ENCODE peak calls at places on chromosomes 1 and 21, in five cellular contexts. V is ovary, E is GM12892, Q is body of pancreas, O is tibial nerve. I is an unnamed sample.

GRCh38 chr1:100358210-100358609 is 5.9 kb downstream of the CDC14A start:
- DNase-seq in E (no peak), V (no peak), O (no peak), Q (no peak), I (no peak)

GRCh38 chr1:5876251-5876650 is 116.0 kb downstream of the NPHP4 start:
- DNase-seq in V (no peak), E (no peak), Q (no peak), O (no peak), I (no peak)

GRCh38 chr1:15328785-15329480 is 80.8 kb upstream of the EFHD2 start:
- DNase-seq in E (no peak), Q (peak; percentile 78), O (peak; percentile 48), V (peak; percentile 71), I (peak; percentile 83)

GRCh38 chr1:57512386-57512785 is 88.5 kb upstream of the DAB1 start:
- DNase-seq in E (no peak), Q (no peak), O (no peak), V (no peak), I (no peak)

GRCh38 chr1:143699731-143700130 is 272.1 kb downstream of the FAM72C start:
- DNase-seq in V (no peak), E (no peak), O (no peak), Q (no peak), I (no peak)

GRCh38 chr1:242427519-242427918 is 97.0 kb downstream of the PLD5 start:
- DNase-seq in Q (no peak), O (no peak), V (no peak), E (no peak), I (no peak)

GRCh38 chr1:7384121-7384520 is 387.0 kb upstream of the VAMP3 start:
- DNase-seq in O (no peak), V (no peak), Q (no peak), E (no peak), I (no peak)

GRCh38 chr1:200258447-200259375 is 151.1 kb downstream of the ZNF281 start:
- DNase-seq in Q (no peak), E (no peak), V (no peak), O (no peak), I (no peak)

GRCh38 chr1:36481771-36482723 is 666 bp downstream of the CSF3R start:
- DNase-seq in Q (no peak), O (no peak), V (no peak), E (no peak), I (no peak)

GRCh38 chr1:231590453-231591198 is 36.0 kb upstream of the DISC1 start:
- DNase-seq in V (peak; percentile 47), Q (peak; percentile 52), O (peak; percentile 44), E (no peak), I (no peak)

GRCh38 chr1:19073311-19074186 is 117.1 kb upstream of the IFFO2 start:
- DNase-seq in E (no peak), Q (no peak), O (no peak), V (no peak), I (no peak)

GRCh38 chr1:44105810-44106209 is 12.8 kb upstream of the KLF17 start:
- DNase-seq in O (no peak), V (no peak), Q (no peak), E (no peak), I (no peak)

GRCh38 chr1:83500987-83501591 is 497.8 kb downstream of the TTLL7 start:
- DNase-seq in E (peak; percentile 5), Q (no peak), O (no peak), V (no peak), I (no peak)

GRCh38 chr1:21816602-21817302 is 4.7 kb downstream of the LDLRAD2 start:
- DNase-seq in Q (no peak), O (no peak), E (no peak), V (no peak), I (no peak)

GRCh38 chr1:54809496-54810074 is 8.5 kb upstream of the TTC22 start:
- DNase-seq in V (no peak), Q (no peak), E (no peak), O (no peak), I (no peak)

GRCh38 chr1:216793303-216793702 is 70.1 kb upstream of the ESRRG start:
- DNase-seq in O (no peak), V (no peak), E (no peak), Q (no peak), I (no peak)

GRCh38 chr1:59699227-59699847 is 115.4 kb upstream of the HOOK1 start:
- DNase-seq in E (no peak), O (no peak), V (no peak), Q (peak; percentile 23), I (no peak)

GRCh38 chr21:31554511-31555022 is 104.9 kb upstream of the SOD1 start:
- DNase-seq in O (no peak), E (no peak), V (no peak), Q (no peak), I (no peak)

GRCh38 chr1:201537467-201537866 is 1.5 kb upstream of the NAV1 start:
- DNase-seq in E (no peak), O (no peak), Q (no peak), V (no peak), I (no peak)

GRCh38 chr1:27627051-27627450 is 7.9 kb downstream of the FGR start:
- DNase-seq in O (no peak), Q (no peak), E (no peak), V (no peak), I (no peak)

GRCh38 chr1:25990702-25991395 is 7.0 kb downstream of the PAFAH2 start:
- DNase-seq in Q (no peak), E (no peak), V (no peak), O (no peak), I (no peak)

GRCh38 chr21:15722591-15723324 is 7.0 kb upstream of the USP25 start:
- DNase-seq in Q (peak; percentile 43), O (no peak), V (no peak), E (no peak), I (no peak)

GRCh38 chr1:166026561-166026960 is 140.2 kb downstream of the FAM78B start:
- DNase-seq in E (no peak), V (no peak), Q (no peak), O (no peak), I (no peak)

GRCh38 chr1:16464917-16465625 is 24.5 kb downstream of the NECAP2 start:
- DNase-seq in O (no peak), E (no peak), Q (no peak), V (no peak), I (no peak)

GRCh38 chr1:16459503-16459902 is 19.0 kb downstream of the NECAP2 start:
- DNase-seq in E (no peak), Q (no peak), V (no peak), O (no peak), I (no peak)

GRCh38 chr1:16462773-16463330 is 22.3 kb downstream of the NECAP2 start:
- DNase-seq in E (no peak), O (no peak), Q (no peak), V (no peak), I (no peak)

GRCh38 chr1:16458801-16459200 is 18.3 kb downstream of the NECAP2 start:
- DNase-seq in E (no peak), Q (no peak), V (no peak), O (no peak), I (no peak)

GRCh38 chr1:16461681-16462080 is 21.2 kb downstream of the NECAP2 start:
- DNase-seq in O (no peak), V (no peak), Q (no peak), E (no peak), I (no peak)
- TF ChIP-seq POLR2A in O (no peak), V (no peak), Q (no peak), E (no peak), I (no peak)

DNA sequence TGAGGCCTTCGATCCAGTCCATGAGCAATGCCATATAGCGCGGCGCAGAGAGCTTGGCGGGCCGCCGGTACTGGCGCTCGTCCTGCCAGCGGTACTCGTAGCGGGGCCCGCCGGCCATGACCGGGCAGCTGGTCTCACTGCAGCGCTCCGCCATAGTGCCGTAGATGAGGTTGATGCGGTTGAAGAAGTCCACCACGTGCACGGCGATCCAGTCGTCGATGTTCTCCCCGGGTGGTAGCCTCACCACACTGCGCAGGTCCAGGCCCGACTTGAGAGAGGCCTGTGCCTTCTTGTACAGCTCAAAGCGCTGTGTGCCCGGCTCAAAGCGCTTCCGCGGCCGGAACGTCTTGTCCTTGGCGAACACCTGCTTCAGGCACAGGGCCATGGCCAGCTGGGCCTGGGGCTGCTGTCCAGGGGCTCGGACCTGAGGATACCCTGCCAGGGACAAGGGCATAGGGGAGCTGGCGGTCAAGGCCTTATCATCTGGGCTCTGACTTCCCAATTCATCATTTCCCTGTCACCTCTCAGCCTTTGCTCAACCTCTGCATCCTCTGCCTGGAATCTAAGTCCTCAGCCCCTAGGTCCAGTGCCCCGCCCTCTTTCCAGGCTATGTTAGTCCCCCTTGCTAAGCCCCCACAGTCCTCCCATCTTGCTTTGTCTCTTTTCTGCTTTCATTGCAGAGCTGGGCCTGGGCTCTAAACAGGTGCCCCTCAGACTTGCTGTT is 3.5 kb downstream of the MOB3C start:
- DNase-seq in E (no peak), V (peak; percentile 47), O (no peak), Q (peak; percentile 82), I (no peak)
- TF ChIP-seq POLR2A in E (no peak), V (no peak), O (no peak), Q (peak; percentile 59), I (no peak)

DNA sequence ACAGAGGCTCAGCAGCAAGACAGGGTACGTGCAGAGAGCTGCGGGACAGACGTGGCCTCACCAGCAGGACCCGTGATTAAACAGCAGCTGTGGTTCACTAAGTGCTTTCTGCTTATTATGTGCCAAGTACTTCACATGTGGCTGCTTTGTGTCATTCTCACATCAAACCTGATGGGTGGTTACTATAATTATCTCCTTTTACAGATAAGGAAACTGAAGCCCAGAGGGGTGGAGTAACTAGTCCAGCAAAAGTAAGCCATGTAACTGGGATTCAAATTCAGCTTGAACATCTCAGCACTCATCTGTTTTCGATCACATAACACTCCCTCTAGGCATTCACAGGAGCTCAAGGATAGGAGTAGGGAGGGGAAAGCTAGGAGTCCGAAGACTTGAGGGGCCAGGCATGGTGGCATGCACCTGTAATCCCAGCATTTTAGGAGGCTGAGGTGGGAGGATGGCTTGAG is 50.8 kb upstream of the CLIC4 start:
- DNase-seq in E (no peak), V (no peak), O (no peak), Q (no peak), I (peak; percentile 77)
- TF ChIP-seq POLR2A in E (no peak), V (no peak), O (no peak), Q (no peak), I (no peak)

GRCh38 chr1:168180148-168180524 is 1.4 kb downstream of the TIPRL start:
- DNase-seq in O (no peak), E (no peak), V (no peak), Q (no peak), I (no peak)

GRCh38 chr1:168179411-168180147 is 817 bp downstream of the TIPRL start:
- DNase-seq in E (no peak), V (no peak), O (no peak), Q (no peak), I (no peak)

GRCh38 chr1:168178227-168178637 is 530 bp upstream of the TIPRL start:
- DNase-seq in O (no peak), V (no peak), Q (no peak), E (no peak), I (no peak)

DNA sequence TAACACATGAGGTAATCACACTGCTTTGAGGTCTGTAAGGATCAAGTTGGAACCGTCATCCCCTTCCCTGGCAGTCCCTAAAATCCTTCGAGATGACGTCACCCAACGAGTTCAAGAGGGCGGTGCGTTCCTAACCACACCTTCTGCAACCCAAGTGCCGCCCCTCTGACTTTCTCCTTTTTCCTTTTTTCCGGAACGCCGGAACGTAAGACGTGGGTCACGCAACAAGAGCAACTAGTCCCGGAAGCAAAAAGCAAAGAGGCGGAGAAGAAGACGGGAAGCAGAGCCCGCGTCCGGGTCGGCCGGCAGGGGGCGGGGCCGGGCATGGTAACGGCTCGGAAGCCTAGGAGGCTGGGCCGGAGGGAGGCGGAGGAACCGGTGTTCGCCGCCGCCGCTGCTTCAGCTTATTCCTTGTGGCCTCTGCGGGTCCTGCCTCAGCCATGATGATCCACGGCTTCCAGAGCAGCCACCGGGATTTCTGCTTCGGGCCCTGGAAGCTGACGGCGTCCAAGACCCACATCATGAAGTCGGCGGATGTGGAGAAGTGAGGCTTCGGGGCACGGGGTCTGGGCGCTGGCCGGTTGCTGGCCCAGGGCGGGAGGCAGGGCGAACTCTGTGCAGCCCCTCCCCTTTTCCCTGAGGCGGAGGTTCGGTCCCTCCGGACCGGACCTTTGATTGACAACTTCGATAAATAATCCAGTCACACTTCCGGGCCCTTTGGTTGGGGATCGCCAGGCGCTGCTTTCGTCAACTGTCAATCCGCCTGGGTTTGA is at the start of gene TIPRL:
- DNase-seq in E (peak; percentile 80), V (peak; percentile 93), Q (peak; percentile 96), O (peak; percentile 94), I (peak; percentile 97)
- TF ChIP-seq POLR2A in E (peak; percentile 62), V (peak; percentile 82), Q (peak; percentile 87), O (peak; percentile 78), I (no peak)

I was measured in heart left ventricle.